ENCODE peak calls at places on chromosomes 16 and 17, in four cellular contexts. T is stomach, H is uterus, E is endodermal cell. C is an unnamed sample.

GRCh38 chr17:17420035-17420434 is 56.8 kb upstream of the MED9 start:
- DNase-seq in E (no peak), H (peak), T (no peak), C (no peak)

GRCh38 chr17:49515196-49515770 is 20.2 kb downstream of the NGFR start:
- DNase-seq in T (peak), H (peak), E (peak), C (peak)

GRCh38 chr16:9854665-9855064 is 327.6 kb downstream of the GRIN2A start:
- DNase-seq in H (no peak), T (no peak), E (no peak), C (peak)

GRCh38 chr17:28333083-28333746 is 2.1 kb downstream of the IFT20 start:
- DNase-seq in H (no peak), T (no peak), E (peak), C (no peak)

GRCh38 chr17:63780507-63780906 is 6.5 kb downstream of the DDX42 start:
- DNase-seq in E (no peak), H (no peak), T (peak), C (no peak)

GRCh38 chr17:22512997-22513538 is 820.7 kb downstream of the KCNJ18 start:
- DNase-seq in T (no peak), E (no peak), H (no peak), C (no peak)

GRCh38 chr17:13931111-13931526 is 138.2 kb upstream of the COX10 start:
- DNase-seq in H (peak), E (no peak), T (no peak), C (no peak)

GRCh38 chr17:21094298-21094704 is 32.5 kb upstream of the DHRS7B start:
- DNase-seq in T (no peak), H (no peak), E (no peak), C (no peak)

GRCh38 chr16:11976850-11977205 is 294 bp downstream of the SNX29 start:
- DNase-seq in H (no peak), E (no peak), T (no peak), C (no peak)

GRCh38 chr16:54847207-54847606 is 83.5 kb upstream of the IRX5 start:
- DNase-seq in H (no peak), T (no peak), E (no peak), C (no peak)

DNA sequence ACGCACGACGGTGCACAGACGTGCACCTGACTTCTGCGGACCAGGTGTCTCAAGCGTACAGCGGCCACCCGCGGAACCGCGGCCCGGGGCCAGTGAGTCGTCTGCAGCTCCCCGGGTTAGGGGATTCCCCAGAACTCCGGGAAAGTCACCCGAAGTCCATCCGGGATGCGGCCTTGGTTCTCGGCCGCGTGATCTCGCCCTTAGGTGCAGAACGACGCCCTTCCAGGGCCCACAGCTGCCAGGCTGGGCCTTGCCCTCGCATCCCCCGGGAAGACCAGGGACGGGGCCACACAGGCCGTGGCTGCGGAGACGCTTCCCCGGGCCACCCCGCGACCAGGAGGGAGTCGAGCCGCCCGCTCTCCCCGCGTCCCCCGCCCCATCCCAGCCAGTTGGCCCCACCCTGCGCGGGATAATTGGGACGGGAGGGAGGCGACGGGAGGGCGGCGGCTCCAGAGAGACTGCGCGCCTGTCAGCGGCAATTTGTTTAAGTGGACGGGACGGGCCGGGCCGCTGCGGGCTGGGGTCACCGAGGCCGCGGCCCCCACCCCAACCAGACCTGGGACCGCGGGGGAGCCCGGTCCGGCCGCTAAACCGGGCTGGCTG is 3.6 kb upstream of the TBX2 start:
- DNase-seq in E (peak), T (no peak), H (no peak), C (no peak)
- H3K4me3 ChIP-seq in E (no peak), T (peak), H (no peak), C (no peak)

GRCh38 chr16:49785970-49786369 is 69.9 kb downstream of the ZNF423 start:
- DNase-seq in E (no peak), H (no peak), T (no peak), C (no peak)

GRCh38 chr16:49789617-49790016 is 66.3 kb downstream of the ZNF423 start:
- DNase-seq in E (no peak), T (no peak), H (no peak), C (no peak)

GRCh38 chr16:49786926-49787557 is 68.9 kb downstream of the ZNF423 start:
- DNase-seq in E (no peak), H (no peak), T (no peak), C (no peak)

GRCh38 chr16:49788936-49789335 is 67.0 kb downstream of the ZNF423 start:
- DNase-seq in E (no peak), T (no peak), H (no peak), C (peak)

DNA sequence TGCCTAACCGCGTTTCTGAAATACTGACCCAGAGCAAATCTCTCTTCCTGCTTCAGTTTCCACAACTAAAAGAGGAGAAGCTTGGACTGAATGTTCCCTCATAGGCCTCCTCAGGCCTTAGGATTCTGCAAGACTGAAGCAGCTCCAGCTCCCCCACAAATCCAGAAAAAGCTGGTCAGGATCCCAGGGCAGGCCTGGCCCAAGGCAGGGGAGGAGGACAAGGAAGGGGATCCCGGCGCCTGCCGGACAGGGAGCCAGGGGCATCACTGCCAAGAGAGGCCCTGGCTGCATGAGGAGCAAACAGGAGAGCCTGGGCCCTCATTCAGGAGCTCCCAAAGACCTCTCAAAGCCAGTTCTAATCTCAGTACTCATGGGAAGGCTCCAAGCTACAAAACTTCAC is 67.4 kb downstream of the ZNF423 start:
- DNase-seq in H (peak), E (no peak), T (no peak), C (no peak)
- TF ChIP-seq CTCF in H (no peak), E (no peak), T (no peak), C (no peak)

GRCh38 chr17:48483471-48484131 is 47.2 kb downstream of the HOXB1 start:
- DNase-seq in E (peak), T (no peak), H (no peak), C (peak)
- H3K4me3 ChIP-seq in E (no peak), T (no peak), H (no peak), C (peak)

GRCh38 chr16:70586731-70587130 is 59.6 kb upstream of the IL34 start:
- DNase-seq in T (no peak), H (no peak), E (no peak), C (no peak)

GRCh38 chr16:70579648-70580630 is 56.3 kb downstream of the SF3B3 start:
- DNase-seq in T (peak), H (peak), E (peak), C (no peak)

GRCh38 chr16:70579248-70579647 is 55.6 kb downstream of the SF3B3 start:
- DNase-seq in H (no peak), T (no peak), E (no peak), C (no peak)

GRCh38 chr16:70578035-70578434 is 54.4 kb downstream of the SF3B3 start:
- DNase-seq in E (peak), T (no peak), H (no peak), C (no peak)

GRCh38 chr16:70582280-70582978 is 58.8 kb downstream of the SF3B3 start:
- DNase-seq in H (no peak), T (no peak), E (peak), C (no peak)
- TF ChIP-seq CTCF in H (no peak), T (no peak), E (peak), C (peak)